ENCODE peak calls at places on chromosomes 3 and 15, in nine cellular contexts. Z, C, T, I, H, J, B, Y and U are unnamed samples.
A peak's percentile ranks its signal among the peaks of the same experiment; 100 is the strongest.

GRCh38 chr15:57557267-57557666 is 34.4 kb upstream of the MYZAP start:
- DNase-seq in Z (no peak), C (no peak), T (no peak), I (no peak), H (no peak), J (no peak), B (no peak), Y (no peak), U (no peak)

GRCh38 chr3:113241292-113242033 is 30.1 kb downstream of the BOC start:
- DNase-seq in Z (peak; percentile 66), C (no peak), T (no peak), I (no peak), H (no peak), J (no peak), B (no peak), Y (no peak), U (no peak)

GRCh38 chr3:54042259-54042823 is 80.0 kb upstream of the CACNA2D3 start:
- DNase-seq in Z (no peak), C (no peak), T (no peak), I (no peak), H (no peak), J (no peak), B (no peak), Y (no peak), U (no peak)

GRCh38 chr3:167691366-167691765 is 37.6 kb upstream of the WDR49 start:
- DNase-seq in Z (no peak), C (no peak), T (no peak), I (no peak), H (no peak), J (peak; percentile 52), B (no peak), Y (no peak), U (no peak)

GRCh38 chr3:196968233-196969000 is at the start of gene PIGZ:
- DNase-seq in Z (peak; percentile 58), C (no peak), T (no peak), I (no peak), H (peak; percentile 70), J (peak; percentile 11), B (no peak), Y (peak; percentile 24), U (no peak)

GRCh38 chr3:154142608-154143007 is 21.4 kb downstream of the ARHGEF26 start:
- DNase-seq in Z (no peak), C (no peak), T (no peak), I (no peak), H (no peak), J (no peak), B (no peak), Y (no peak), U (no peak)

GRCh38 chr15:63006032-63006878 is 36.3 kb upstream of the TPM1 start:
- DNase-seq in Z (no peak), C (no peak), T (no peak), I (no peak), H (no peak), J (no peak), B (no peak), Y (no peak), U (no peak)

GRCh38 chr3:134427400-134428111 is 53.3 kb upstream of the AMOTL2 start:
- DNase-seq in Z (peak; percentile 100), C (peak; percentile 88), T (no peak), I (peak; percentile 75), H (no peak), J (no peak), B (peak; percentile 100), Y (peak; percentile 99), U (peak; percentile 70)

GRCh38 chr15:90871716-90872480 is 3.5 kb downstream of the FURIN start:
- DNase-seq in Z (peak; percentile 19), C (no peak), T (no peak), I (no peak), H (peak; percentile 68), J (no peak), B (no peak), Y (no peak), U (no peak)

GRCh38 chr3:1207904-1208303 is 115.1 kb downstream of the CNTN6 start:
- DNase-seq in Z (no peak), C (no peak), T (no peak), I (no peak), H (no peak), J (no peak), B (no peak), Y (no peak), U (no peak)

GRCh38 chr3:34387831-34388564 is 589.6 kb downstream of the PDCD6IP start:
- DNase-seq in Z (no peak), C (no peak), T (no peak), I (no peak), H (no peak), J (no peak), B (no peak), Y (no peak), U (no peak)

GRCh38 chr15:62594017-62594416 is 428.9 kb upstream of the C2CD4B start:
- DNase-seq in Z (no peak), C (no peak), T (no peak), I (no peak), H (no peak), J (no peak), B (no peak), Y (peak; percentile 17), U (no peak)

GRCh38 chr3:109806929-109807328 is 469.6 kb upstream of the DPPA4 start:
- DNase-seq in Z (peak; percentile 60), C (peak; percentile 13), T (no peak), I (peak; percentile 45), H (no peak), J (peak; percentile 10), B (peak; percentile 14), Y (no peak), U (no peak)